ENCODE peak calls at places on chromosomes 4 and X, in ten cellular contexts. O is SK-N-SH, I is PC-3, Q is IMR-90, K is neural progenitor cell, W is HCT116, F is H9, G is MM.1S, X is mammary epithelial cell, V is astrocyte. T is an unnamed sample.
A peak's percentile ranks its signal among the peaks of the same experiment; 100 is the strongest.

GRCh38 chr4:101790521-101791188 is at the start of gene BANK1:
- DNase-seq in O (peak; percentile 11), I (peak; percentile 47), Q (peak; percentile 2), K (peak; percentile 88), W (peak; percentile 57), F (peak; percentile 88), G (peak; percentile 87), X (peak; percentile 9), V (no peak), T (peak; percentile 64)

GRCh38 chr4:52976523-52977230 is 114.6 kb downstream of the RASL11B start:
- DNase-seq in O (no peak), I (no peak), Q (no peak), K (no peak), W (no peak), F (no peak), G (no peak), X (no peak), V (no peak), T (no peak)

GRCh38 chr4:165248102-165248501 is 40.7 kb downstream of the KLHL2 start:
- DNase-seq in O (no peak), I (no peak), Q (no peak), K (no peak), W (no peak), F (no peak), G (no peak), X (no peak), V (no peak), T (no peak)

GRCh38 chr4:78592104-78592783 is 40.7 kb downstream of the ANXA3 start:
- DNase-seq in O (peak; percentile 3), I (peak; percentile 27), Q (no peak), K (peak; percentile 19), W (no peak), F (no peak), G (no peak), X (peak; percentile 31), V (no peak), T (no peak)

GRCh38 chrX:18931972-18932371 is 51.9 kb downstream of the PHKA2 start:
- DNase-seq in O (peak; percentile 64), I (peak; percentile 58), Q (peak; percentile 30), K (peak; percentile 70), W (no peak), F (no peak), G (peak; percentile 8), X (no peak), V (no peak), T (peak; percentile 18)

GRCh38 chrX:1427756-1428155 is 25.0 kb downstream of the ASMTL start:
- DNase-seq in O (no peak), I (no peak), Q (no peak), K (no peak), W (no peak), F (no peak), G (no peak), X (no peak), V (no peak), T (no peak)

GRCh38 chr4:174362340-174362739 is 78.6 kb downstream of the CEP44 start:
- DNase-seq in O (no peak), I (no peak), Q (no peak), K (no peak), W (no peak), F (no peak), G (no peak), X (peak; percentile 41), V (no peak), T (no peak)

GRCh38 chrX:56811599-56811998 is 82.6 kb downstream of the NBDY start:
- DNase-seq in O (no peak), I (no peak), Q (no peak), K (no peak), W (no peak), F (no peak), G (no peak), X (no peak), V (no peak), T (no peak)

GRCh38 chr4:4502694-4503311 is 39.0 kb downstream of the STX18 start:
- DNase-seq in O (no peak), I (no peak), Q (peak; percentile 79), K (peak; percentile 18), W (no peak), F (no peak), G (no peak), X (no peak), V (peak; percentile 72), T (no peak)

GRCh38 chr4:137536789-137537561 is 4.7 kb upstream of the PCDH18 start:
- DNase-seq in O (no peak), I (peak; percentile 18), Q (no peak), K (no peak), W (no peak), F (no peak), G (no peak), X (no peak), V (no peak), T (no peak)

DNA sequence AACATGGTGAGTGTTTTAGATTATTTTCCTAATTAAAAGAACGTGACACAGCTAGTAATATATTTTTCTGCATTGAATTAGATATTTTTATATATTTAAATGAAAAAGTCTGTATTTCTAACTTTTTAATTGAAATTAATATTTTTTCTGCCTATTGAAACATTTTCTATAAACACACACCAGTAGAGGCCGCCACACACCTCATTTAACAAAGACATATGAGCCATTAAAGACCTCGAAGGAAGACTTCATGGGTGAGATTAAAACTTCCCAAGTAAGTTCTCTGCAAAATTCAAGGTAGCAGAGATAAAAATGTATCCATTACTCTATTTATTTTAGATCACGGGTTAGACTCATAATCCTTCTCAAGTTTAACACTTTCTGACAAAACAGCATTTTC is 8.3 kb downstream of the SLITRK2 start:
- DNase-seq in O (no peak), I (peak; percentile 31), Q (no peak), K (peak; percentile 19), W (no peak), F (no peak), G (peak; percentile 25), X (no peak), V (no peak), T (peak; percentile 57)
- TF ChIP-seq CTCF in O (peak; percentile 54), I (peak; percentile 39), Q (peak; percentile 27), K (peak; percentile 54), W (peak; percentile 6), F (peak; percentile 62), G (peak; percentile 22), X (peak; percentile 28), V (peak; percentile 19), T (peak; percentile 58)

GRCh38 chr4:163611172-163611571 is 116.7 kb downstream of the TMA16 start:
- DNase-seq in O (no peak), I (no peak), Q (no peak), K (no peak), W (no peak), F (no peak), G (no peak), X (no peak), V (no peak), T (no peak)

GRCh38 chr4:163611784-163612445 is 117.4 kb downstream of the TMA16 start:
- DNase-seq in O (no peak), I (no peak), Q (no peak), K (no peak), W (no peak), F (no peak), G (no peak), X (no peak), V (no peak), T (no peak)

GRCh38 chr4:163614866-163615265 is 120.4 kb downstream of the TMA16 start:
- DNase-seq in O (no peak), I (no peak), Q (no peak), K (no peak), W (no peak), F (no peak), G (no peak), X (no peak), V (no peak), T (no peak)

GRCh38 chr4:163612762-163613161 is 118.3 kb downstream of the TMA16 start:
- DNase-seq in O (no peak), I (no peak), Q (no peak), K (no peak), W (no peak), F (no peak), G (no peak), X (no peak), V (no peak), T (no peak)

DNA sequence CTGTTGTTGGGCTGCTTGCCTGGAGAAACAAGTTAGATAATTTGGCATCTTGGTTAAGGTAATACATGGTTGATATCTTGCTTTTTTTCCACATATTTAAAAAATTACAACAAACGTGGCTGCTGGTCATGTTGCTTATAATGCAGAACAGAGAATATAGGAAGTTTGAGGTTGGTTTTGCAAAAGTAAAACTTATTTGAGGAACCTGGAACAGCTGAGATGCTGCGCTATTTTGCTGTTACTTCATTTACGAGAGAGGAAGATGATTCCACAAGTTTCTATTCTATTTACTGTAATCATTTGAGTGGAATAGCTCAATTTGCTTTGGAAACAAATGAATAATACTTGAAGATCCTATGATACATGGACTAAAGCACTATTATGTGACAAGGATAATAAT is 118.9 kb downstream of the TMA16 start:
- DNase-seq in O (no peak), I (no peak), Q (no peak), K (no peak), W (no peak), F (no peak), G (no peak), X (no peak), V (no peak), T (no peak)
- H2AFZ ChIP-seq in O (no peak overlapping the region), I (no peak overlapping the region), Q (no peak overlapping the region), K (no peak overlapping the region), W (no peak overlapping the region), F (no peak overlapping the region), G (no peak overlapping the region), X (no peak overlapping the region), V (no peak overlapping the region), T (no peak overlapping the region)

GRCh38 chr4:162911349-162911748 is 255.3 kb downstream of the NAF1 start:
- DNase-seq in O (no peak), I (no peak), Q (no peak), K (no peak), W (no peak), F (no peak), G (no peak), X (no peak), V (no peak), T (no peak)

GRCh38 chr4:162912482-162912881 is 254.2 kb downstream of the NAF1 start:
- DNase-seq in O (no peak), I (no peak), Q (no peak), K (no peak), W (no peak), F (no peak), G (no peak), X (no peak), V (no peak), T (no peak)

GRCh38 chr4:162909952-162910351 is 256.7 kb downstream of the NAF1 start:
- DNase-seq in O (no peak), I (no peak), Q (no peak), K (no peak), W (no peak), F (no peak), G (no peak), X (no peak), V (no peak), T (no peak)
- H3K27ac ChIP-seq in O (no peak overlapping the region), I (no peak overlapping the region), Q (no peak overlapping the region), K (no peak overlapping the region), W (no peak overlapping the region), F (no peak overlapping the region), G (no peak overlapping the region), X (no peak overlapping the region), V (no peak overlapping the region), T (no peak overlapping the region)

DNA sequence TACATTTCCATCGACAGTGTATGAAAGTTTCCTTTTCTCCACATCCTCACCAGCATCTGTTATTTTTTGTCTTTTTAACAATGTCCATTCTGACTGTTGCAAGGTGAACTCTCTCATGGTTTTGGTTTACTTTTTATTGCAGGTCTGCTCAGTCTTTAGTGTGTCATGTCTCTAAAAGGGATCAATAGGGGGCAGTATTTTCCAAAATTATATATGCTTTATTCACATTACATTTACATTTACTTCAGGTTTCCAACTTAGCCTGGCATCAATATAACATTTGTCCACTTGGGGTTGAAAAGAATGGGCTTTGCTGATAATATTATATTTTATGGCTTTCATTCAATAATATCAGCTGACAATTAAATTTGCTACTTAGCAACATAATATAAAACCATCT is 265.0 kb upstream of the SLITRK2 start:
- DNase-seq in O (no peak), I (peak; percentile 16), Q (no peak), K (no peak), W (no peak), F (no peak), G (no peak), X (no peak), V (no peak), T (no peak)
- TF ChIP-seq CTCF in O (peak; percentile 19), I (peak; percentile 37), Q (no peak), K (peak; percentile 53), W (no peak), F (peak; percentile 54), G (no peak), X (peak; percentile 26), V (no peak), T (no peak)

T was measured in hepatocyte.